ENCODE peak calls at places on chromosomes 13 and 19, in eight cellular contexts. G, V, X, T, Q, P, D and B are unnamed samples.

GRCh38 chr13:51816604-51817254 is 12.8 kb upstream of the DHRS12 start:
- DNase-seq in G (no peak), V (no peak), X (peak; percentile 27), T (no peak), Q (no peak), P (no peak), D (no peak), B (peak; percentile 74)

GRCh38 chr19:27993619-27994018 is 1219.3 kb downstream of the UQCRFS1 start:
- DNase-seq in G (no peak), V (no peak), X (no peak), T (no peak), Q (no peak), P (no peak), D (no peak), B (no peak)

GRCh38 chr13:49733181-49733951 is 42.1 kb upstream of the EBPL start:
- DNase-seq in G (no peak), V (no peak), X (peak; percentile 3), T (no peak), Q (peak; percentile 6), P (no peak), D (no peak), B (no peak)

GRCh38 chr19:42277821-42278809 is 9.1 kb downstream of the CIC start:
- DNase-seq in G (no peak), V (no peak), X (peak; percentile 46), T (no peak), Q (no peak), P (no peak), D (peak; percentile 47), B (no peak)

GRCh38 chr19:45306522-45307027 is 16.1 kb downstream of the CKM start:
- DNase-seq in G (no peak), V (no peak), X (no peak), T (no peak), Q (no peak), P (peak; percentile 7), D (no peak), B (peak; percentile 96)

GRCh38 chr19:39160889-39161672 is 35.5 kb downstream of the PAK4 start:
- DNase-seq in G (no peak), V (no peak), X (no peak), T (no peak), Q (peak; percentile 49), P (no peak), D (peak; percentile 20), B (no peak)

GRCh38 chr13:105343134-105343806 is 1192.2 kb downstream of the EFNB2 start:
- DNase-seq in G (no peak), V (no peak), X (peak; percentile 8), T (no peak), Q (peak; percentile 59), P (no peak), D (no peak), B (no peak)

GRCh38 chr13:99126821-99127220 is 73.8 kb upstream of the UBAC2 start:
- DNase-seq in G (no peak), V (no peak), X (no peak), T (no peak), Q (no peak), P (no peak), D (no peak), B (no peak)

GRCh38 chr13:40168425-40169155 is 497.9 kb downstream of the FOXO1 start:
- DNase-seq in G (no peak), V (no peak), X (no peak), T (no peak), Q (no peak), P (no peak), D (no peak), B (no peak)

GRCh38 chr13:46386996-46387851 is at the start of gene RUBCNL:
- DNase-seq in G (peak; percentile 36), V (peak; percentile 29), X (peak; percentile 50), T (peak; percentile 31), Q (no peak), P (no peak), D (peak; percentile 62), B (peak; percentile 26)

GRCh38 chr19:17281391-17282304 is at the start of gene ANKLE1:
- DNase-seq in G (no peak), V (peak; percentile 28), X (peak; percentile 31), T (peak; percentile 29), Q (peak; percentile 42), P (peak; percentile 4), D (peak; percentile 48), B (peak; percentile 78)

GRCh38 chr13:80235559-80236296 is 105.2 kb downstream of the SPRY2 start:
- DNase-seq in G (no peak), V (no peak), X (peak; percentile 24), T (no peak), Q (peak; percentile 52), P (peak; percentile 84), D (no peak), B (no peak)

GRCh38 chr13:31199849-31200635 is at the start of gene B3GLCT:
- DNase-seq in G (peak; percentile 86), V (peak; percentile 54), X (peak; percentile 81), T (peak; percentile 85), Q (peak; percentile 67), P (peak; percentile 72), D (peak; percentile 90), B (peak; percentile 74)

GRCh38 chr19:4233282-4233853 is 4.0 kb downstream of the EBI3 start:
- DNase-seq in G (peak; percentile 76), V (no peak), X (peak; percentile 48), T (peak; percentile 56), Q (peak; percentile 14), P (peak; percentile 14), D (peak; percentile 72), B (no peak)

GRCh38 chr13:66661336-66661735 is 568.8 kb downstream of the PCDH9 start:
- DNase-seq in G (no peak), V (no peak), X (no peak), T (no peak), Q (no peak), P (no peak), D (no peak), B (no peak)

GRCh38 chr13:106873810-106874209 is 305.9 kb upstream of the ARGLU1 start:
- DNase-seq in G (no peak), V (no peak), X (no peak), T (no peak), Q (no peak), P (no peak), D (no peak), B (no peak)